ENCODE peak calls at places on chromosomes 2 and 18, in eight cellular contexts. Y is breast epithelium, M is adrenal gland, P is aorta, I is PC-9, S is A549, F is uterus, R is adipocyte. V is an unnamed sample.
A peak's percentile ranks its signal among the peaks of the same experiment; 100 is the strongest.

GRCh38 chr2:240579071-240579762 is 7.3 kb upstream of the CAPN10 start:
- DNase-seq in Y (no peak), M (no peak), P (no peak), I (no peak), S (no peak), F (no peak), R (no peak), V (no peak)

GRCh38 chr2:72638600-72639211 is 187.1 kb downstream of the EXOC6B start:
- DNase-seq in Y (no peak), M (no peak), P (peak; percentile 33), I (no peak), S (no peak), F (no peak), R (no peak), V (no peak)

GRCh38 chr2:134359367-134360081 is 105.7 kb downstream of the MGAT5 start:
- DNase-seq in Y (no peak), M (no peak), P (no peak), I (no peak), S (no peak), F (no peak), R (no peak), V (no peak)

GRCh38 chr2:43417296-43417695 is 178.5 kb downstream of the THADA start:
- DNase-seq in Y (no peak), M (no peak), P (no peak), I (no peak), S (no peak), F (no peak), R (peak; percentile 88), V (peak; percentile 4)

GRCh38 chr18:644395-645004 is 13.0 kb upstream of the TYMS start:
- DNase-seq in Y (no peak), M (no peak), P (no peak), I (no peak), S (no peak), F (no peak), R (no peak), V (no peak)

GRCh38 chr2:119219873-119220272 is 3.8 kb upstream of the STEAP3 start:
- DNase-seq in Y (no peak), M (no peak), P (no peak), I (no peak), S (no peak), F (no peak), R (peak; percentile 6), V (no peak)

GRCh38 chr2:224359569-224359968 is 42.3 kb downstream of the FAM124B start:
- DNase-seq in Y (no peak), M (no peak), P (no peak), I (no peak), S (peak; percentile 8), F (no peak), R (no peak), V (peak; percentile 56)

GRCh38 chr2:233115761-233116160 is 55.6 kb downstream of the INPP5D start:
- DNase-seq in Y (no peak), M (no peak), P (peak; percentile 9), I (no peak), S (no peak), F (no peak), R (peak; percentile 60), V (no peak)

GRCh38 chr2:58428286-58428552 is 187.1 kb upstream of the FANCL start:
- DNase-seq in Y (no peak), M (no peak), P (no peak), I (peak; percentile 14), S (peak; percentile 26), F (no peak), R (peak; percentile 47), V (peak; percentile 42)

GRCh38 chr2:162382283-162382682 is 38.4 kb downstream of the GCA start:
- DNase-seq in Y (no peak), M (no peak), P (no peak), I (no peak), S (no peak), F (no peak), R (peak; percentile 1), V (no peak)

GRCh38 chr2:195038158-195038557 is 618.9 kb upstream of the SLC39A10 start:
- DNase-seq in Y (no peak), M (peak; percentile 38), P (no peak), I (no peak), S (no peak), F (no peak), R (peak; percentile 11), V (no peak)

GRCh38 chr2:58448065-58448507 is 207.0 kb upstream of the FANCL start:
- DNase-seq in Y (no peak), M (peak; percentile 78), P (no peak), I (peak; percentile 64), S (peak; percentile 90), F (peak; percentile 23), R (peak; percentile 81), V (peak; percentile 73)

GRCh38 chr2:231012471-231012870 is 16.6 kb downstream of the SPATA3 start:
- DNase-seq in Y (no peak), M (no peak), P (no peak), I (no peak), S (no peak), F (no peak), R (no peak), V (no peak)

GRCh38 chr2:77054938-77055337 is 467.2 kb downstream of the LRRTM4 start:
- DNase-seq in Y (no peak), M (no peak), P (no peak), I (no peak), S (no peak), F (no peak), R (no peak), V (no peak)

GRCh38 chr2:150109912-150110311 is 377.6 kb downstream of the RND3 start:
- DNase-seq in Y (no peak), M (no peak), P (no peak), I (no peak), S (no peak), F (no peak), R (no peak), V (no peak)

GRCh38 chr2:165892541-165892940 is 61.0 kb downstream of the TTC21B start:
- DNase-seq in Y (no peak), M (no peak), P (no peak), I (no peak), S (no peak), F (no peak), R (no peak), V (no peak)

GRCh38 chr2:168640039-168640438 is 162.4 kb upstream of the NOSTRIN start:
- DNase-seq in Y (no peak), M (no peak), P (no peak), I (no peak), S (no peak), F (no peak), R (no peak), V (no peak)

GRCh38 chr2:219421323-219421722 is 3.1 kb downstream of the DES start:
- DNase-seq in Y (no peak), M (no peak), P (no peak), I (no peak), S (no peak), F (no peak), R (no peak), V (no peak)

GRCh38 chr2:101188683-101189405 is 37.7 kb upstream of the TBC1D8 start:
- DNase-seq in Y (no peak), M (peak; percentile 32), P (no peak), I (no peak), S (peak; percentile 48), F (no peak), R (peak; percentile 71), V (peak; percentile 36)

GRCh38 chr2:30265441-30266015 is 34.2 kb downstream of the LBH start:
- DNase-seq in Y (no peak), M (no peak), P (no peak), I (no peak), S (no peak), F (no peak), R (peak; percentile 73), V (no peak)

GRCh38 chr2:176096243-176096985 is 3.2 kb upstream of the HOXD12 start:
- DNase-seq in Y (no peak), M (no peak), P (no peak), I (no peak), S (no peak), F (no peak), R (no peak), V (peak; percentile 44)

GRCh38 chr18:73962251-73962650 is 185.4 kb downstream of the FBXO15 start:
- DNase-seq in Y (no peak), M (no peak), P (no peak), I (no peak), S (no peak), F (no peak), R (peak; percentile 15), V (no peak)

GRCh38 chr2:172086349-172087190 is 1.3 kb downstream of the DLX1 start:
- DNase-seq in Y (no peak), M (no peak), P (peak; percentile 78), I (no peak), S (no peak), F (no peak), R (peak; percentile 54), V (peak; percentile 57)
- H3K4me1 ChIP-seq in Y (peaks cover 25% of the 10 kb centered on the region), M (peaks cover 16% of the 10 kb centered on the region), P (no peaks in the 10 kb centered on the region), I (peaks cover 4% of the 10 kb centered on the region), S (no peaks in the 10 kb centered on the region), F (peaks cover 3% of the 10 kb centered on the region), R (peaks cover 11% of the 10 kb centered on the region), V (peaks cover 18% of the 10 kb centered on the region)

DNA sequence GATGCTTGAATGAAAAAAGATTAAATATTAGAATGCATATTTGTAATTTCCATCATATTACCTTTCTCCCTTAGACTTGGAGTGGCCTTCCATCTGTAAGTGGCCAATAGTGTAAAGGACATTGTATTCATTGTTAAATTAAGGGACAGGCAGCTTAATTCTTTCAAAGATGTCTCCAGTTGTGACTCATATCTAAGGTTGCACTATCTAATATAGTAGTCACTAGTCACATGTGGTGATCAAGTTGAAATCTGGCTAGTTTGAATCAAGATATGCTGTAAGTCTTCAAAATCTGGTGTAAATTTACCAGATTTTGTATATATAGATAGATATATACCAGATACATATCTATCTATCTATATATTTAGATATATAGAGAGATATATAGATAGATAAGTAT is 52.4 kb upstream of the AGPS start:
- DNase-seq in Y (no peak), M (no peak), P (no peak), I (no peak), S (no peak), F (no peak), R (no peak), V (no peak)
- H3K9me3 ChIP-seq in Y (no peaks in the 10 kb centered on the region), M (no peaks in the 10 kb centered on the region), P (no peaks in the 10 kb centered on the region), I (no peaks in the 10 kb centered on the region), S (no peaks in the 10 kb centered on the region), F (no peaks in the 10 kb centered on the region), R (no peaks in the 10 kb centered on the region), V (no peaks in the 10 kb centered on the region)

GRCh38 chr18:6781179-6781714 is 51.7 kb downstream of the ARHGAP28 start:
- DNase-seq in Y (no peak), M (peak; percentile 36), P (no peak), I (no peak), S (no peak), F (peak; percentile 16), R (no peak), V (no peak)
- H3K4me1 ChIP-seq in Y (peaks cover 7% of the 10 kb centered on the region), M (peaks cover 9% of the 10 kb centered on the region), P (no peaks in the 10 kb centered on the region), I (no peaks in the 10 kb centered on the region), S (no peaks in the 10 kb centered on the region), F (no peaks in the 10 kb centered on the region), R (peaks cover 34% of the 10 kb centered on the region), V (no peaks in the 10 kb centered on the region)

GRCh38 chr2:181680937-181681811 is 857 bp upstream of the NEUROD1 start:
- DNase-seq in Y (no peak), M (no peak), P (no peak), I (no peak), S (no peak), F (no peak), R (no peak), V (no peak)
- H3K9me3 ChIP-seq in Y (no peaks in the 10 kb centered on the region), M (no peaks in the 10 kb centered on the region), P (peaks cover 3% of the 10 kb centered on the region), I (no peaks in the 10 kb centered on the region), S (no peaks in the 10 kb centered on the region), F (no peaks in the 10 kb centered on the region), R (peaks cover 9% of the 10 kb centered on the region), V (peaks cover 2% of the 10 kb centered on the region)

V was measured in HAP-1.